ENCODE peak calls at places on chromosome 5, in four cellular contexts. O is mammary epithelial cell, X is ovary, B is PC-9. N is an unnamed sample.
A peak's percentile ranks its signal among the peaks of the same experiment; 100 is the strongest.

GRCh38 chr5:179773686-179774040 is 20.1 kb upstream of the LTC4S start:
- DNase-seq in X (no peak), O (no peak), B (no peak), N (no peak)

GRCh38 chr5:110790673-110791072 is 51.9 kb downstream of the SLC25A46 start:
- DNase-seq in O (peak; percentile 20), X (no peak), B (no peak), N (no peak)

GRCh38 chr5:150529555-150529954 is 21.6 kb downstream of the NDST1 start:
- DNase-seq in B (no peak), X (no peak), O (no peak), N (no peak)

GRCh38 chr5:93995126-93995621 is 253.8 kb upstream of the POU5F2 start:
- DNase-seq in B (no peak), O (peak; percentile 2), X (no peak), N (peak; percentile 9)

GRCh38 chr5:115100556-115100955 is 69.2 kb downstream of the TRIM36 start:
- DNase-seq in O (peak; percentile 37), B (no peak), X (peak; percentile 71), N (no peak)

GRCh38 chr5:169904059-169904458 is 76.2 kb downstream of the INSYN2B start:
- DNase-seq in X (no peak), B (no peak), O (no peak), N (peak; percentile 16)

GRCh38 chr5:2895196-2895595 is 143.7 kb upstream of the IRX2 start:
- DNase-seq in X (no peak), O (no peak), B (no peak), N (no peak)

GRCh38 chr5:169803077-169803981 is 166.3 kb downstream of the DOCK2 start:
- DNase-seq in X (no peak), O (no peak), B (no peak), N (no peak)

GRCh38 chr5:84382363-84383295 is 2.1 kb downstream of the EDIL3 start:
- DNase-seq in X (peak; percentile 23), O (peak; percentile 66), B (peak; percentile 47), N (no peak)

GRCh38 chr5:169688106-169688505 is 51.0 kb downstream of the DOCK2 start:
- DNase-seq in X (no peak), B (no peak), O (no peak), N (no peak)

GRCh38 chr5:124952079-124952478 is 205.6 kb upstream of the ZNF608 start:
- DNase-seq in O (no peak), X (no peak), B (no peak), N (peak; percentile 96)

GRCh38 chr5:71576241-71576640 is 10.9 kb upstream of the MCCC2 start:
- DNase-seq in B (no peak), X (no peak), O (no peak), N (no peak)
- H3K4me3 ChIP-seq in B (no peak overlapping the region), X (no peak overlapping the region), O (no peak overlapping the region), N (no peak overlapping the region)

GRCh38 chr5:177382423-177383029 is 1.7 kb upstream of the SLC34A1 start:
- DNase-seq in X (no peak), B (no peak), O (no peak), N (peak; percentile 41)
- TF ChIP-seq CTCF in X (no peak), B (no peak), O (peak; percentile 31), N (peak; percentile 17)

GRCh38 chr5:83306572-83307241 is 164.8 kb upstream of the VCAN start:
- DNase-seq in B (no peak), X (no peak), O (peak; percentile 90), N (peak; percentile 75)
- H3K4me3 ChIP-seq in B (no peak overlapping the region), X (no peak overlapping the region), O (no peak overlapping the region), N (peak overlapping the region; percentile 7)

GRCh38 chr5:173903396-173904140 is 15.4 kb downstream of the CPEB4 start:
- DNase-seq in X (no peak), B (no peak), O (no peak), N (no peak)
- TF ChIP-seq CTCF in X (no peak), B (no peak), O (no peak), N (no peak)

GRCh38 chr5:133611357-133612020 is 852 bp downstream of the FSTL4 start:
- DNase-seq in O (no peak), B (no peak), X (no peak), N (no peak)

GRCh38 chr5:133613743-133614142 is 1.4 kb upstream of the FSTL4 start:
- DNase-seq in O (no peak), B (no peak), X (no peak), N (no peak)

GRCh38 chr5:133612021-133612860 is at the start of gene FSTL4:
- DNase-seq in B (no peak), X (no peak), O (peak; percentile 9), N (peak; percentile 11)

GRCh38 chr5:133613184-133613583 is 843 bp upstream of the FSTL4 start:
- DNase-seq in O (no peak), B (no peak), X (no peak), N (no peak)

GRCh38 chr5:133610489-133611356 is 1.6 kb downstream of the FSTL4 start:
- DNase-seq in X (no peak), O (peak; percentile 47), B (peak; percentile 3), N (peak; percentile 36)
- H3K4me3 ChIP-seq in X (no peak overlapping the region), O (no peak overlapping the region), B (no peak overlapping the region), N (no peak overlapping the region)